ENCODE peak calls at places on chromosome 2, in nine cellular contexts. W, K, Q, D, Z, Y, X, O and U are unnamed samples.

GRCh38 chr2:238864207-238865014 is 16.5 kb downstream of the TWIST2 start:
- DNase-seq in W (peak; percentile 97), K (peak; percentile 92), Q (peak; percentile 87), D (peak; percentile 98), Z (peak; percentile 78), Y (peak; percentile 10), X (peak; percentile 98), O (peak; percentile 89), U (peak; percentile 81)

GRCh38 chr2:178320011-178320410 is 125.7 kb downstream of the OSBPL6 start:
- DNase-seq in W (no peak), K (no peak), Q (no peak), D (no peak), Z (no peak), Y (no peak), X (no peak), O (no peak), U (no peak)

GRCh38 chr2:15222856-15223255 is 338.3 kb downstream of the NBAS start:
- DNase-seq in W (no peak), K (no peak), Q (no peak), D (no peak), Z (no peak), Y (no peak), X (no peak), O (no peak), U (no peak)

GRCh38 chr2:69162121-69162520 is 149.1 kb downstream of the ANTXR1 start:
- DNase-seq in W (no peak), K (no peak), Q (no peak), D (no peak), Z (no peak), Y (no peak), X (no peak), O (no peak), U (no peak)

GRCh38 chr2:176583530-176584101 is 314.4 kb downstream of the MTX2 start:
- DNase-seq in W (no peak), K (no peak), Q (no peak), D (no peak), Z (no peak), Y (no peak), X (no peak), O (peak; percentile 9), U (no peak)

GRCh38 chr2:228446732-228447131 is 265.2 kb upstream of the SPHKAP start:
- DNase-seq in W (no peak), K (no peak), Q (no peak), D (no peak), Z (no peak), Y (no peak), X (no peak), O (no peak), U (no peak)

GRCh38 chr2:239326831-239327535 is 73.8 kb downstream of the HDAC4 start:
- DNase-seq in W (peak; percentile 68), K (no peak), Q (no peak), D (no peak), Z (no peak), Y (no peak), X (peak; percentile 71), O (no peak), U (no peak)

GRCh38 chr2:173966274-173967098 is 1.3 kb upstream of the SP3 start:
- DNase-seq in W (no peak), K (no peak), Q (no peak), D (peak; percentile 94), Z (no peak), Y (no peak), X (no peak), O (no peak), U (no peak)

GRCh38 chr2:152486048-152486736 is 151.2 kb downstream of the FMNL2 start:
- DNase-seq in W (no peak), K (no peak), Q (peak; percentile 58), D (peak; percentile 99), Z (no peak), Y (no peak), X (no peak), O (peak; percentile 42), U (no peak)

GRCh38 chr2:132403176-132403575 is 13.4 kb upstream of the GPR39 start:
- DNase-seq in W (no peak), K (no peak), Q (no peak), D (no peak), Z (no peak), Y (no peak), X (peak; percentile 27), O (no peak), U (no peak)

GRCh38 chr2:24793752-24794477 is 690 bp downstream of the CENPO start:
- DNase-seq in W (no peak), K (no peak), Q (no peak), D (peak; percentile 39), Z (no peak), Y (peak; percentile 22), X (no peak), O (no peak), U (no peak)

GRCh38 chr2:38966678-38967077 is 77.0 kb downstream of the ARHGEF33 start:
- DNase-seq in W (no peak), K (no peak), Q (no peak), D (no peak), Z (no peak), Y (no peak), X (no peak), O (no peak), U (no peak)

GRCh38 chr2:30164131-30164925 is 17.5 kb downstream of the YPEL5 start:
- DNase-seq in W (no peak), K (no peak), Q (no peak), D (no peak), Z (no peak), Y (no peak), X (no peak), O (no peak), U (no peak)

GRCh38 chr2:98346259-98347236 is at the start of gene CNGA3:
- DNase-seq in W (no peak), K (no peak), Q (no peak), D (no peak), Z (no peak), Y (peak; percentile 46), X (no peak), O (peak; percentile 15), U (no peak)

GRCh38 chr2:207239222-207239674 is 73.5 kb upstream of the KLF7 start:
- DNase-seq in W (peak; percentile 85), K (peak; percentile 28), Q (peak; percentile 34), D (no peak), Z (no peak), Y (peak; percentile 18), X (peak; percentile 97), O (peak; percentile 29), U (no peak)

GRCh38 chr2:168054657-168055056 is 192.7 kb downstream of the STK39 start:
- DNase-seq in W (no peak), K (no peak), Q (no peak), D (no peak), Z (no peak), Y (no peak), X (no peak), O (no peak), U (no peak)
- TF ChIP-seq POLR2AphosphoS5 in W (no peak), K (no peak), Q (no peak), D (no peak), Z (no peak), Y (no peak), X (no peak), O (no peak), U (no peak)

DNA sequence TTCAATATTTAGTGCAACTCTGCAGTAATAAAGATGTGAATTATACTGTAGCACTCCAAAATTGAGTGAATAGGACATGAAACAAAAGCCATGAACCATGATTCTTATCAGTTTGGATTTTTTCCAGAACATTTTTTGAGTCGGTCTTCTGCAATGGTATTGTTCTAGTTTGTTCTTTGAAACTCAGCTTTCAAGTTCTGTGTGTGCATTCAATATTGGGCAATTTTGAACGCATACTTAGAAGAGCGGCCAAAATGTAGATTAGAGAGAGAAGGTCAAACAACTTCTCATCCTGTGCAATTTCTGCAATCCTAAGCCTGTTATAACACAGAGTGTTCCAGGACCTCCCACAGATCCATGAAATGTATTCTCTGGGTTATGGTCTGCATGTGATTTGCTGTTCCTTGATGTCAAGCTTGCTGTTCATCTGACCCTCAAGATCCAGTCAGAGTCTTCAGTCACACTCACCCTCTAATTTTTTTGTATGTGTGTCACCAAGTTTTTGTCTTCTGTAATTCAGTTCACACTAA is 48.3 kb downstream of the TSPYL6 start:
- DNase-seq in W (no peak), K (no peak), Q (no peak), D (peak; percentile 99), Z (no peak), Y (no peak), X (no peak), O (no peak), U (no peak)
- H3K36me3 ChIP-seq in W (no peaks in the 10 kb centered on the region), K (no peaks in the 10 kb centered on the region), Q (no peaks in the 10 kb centered on the region), D (no peaks in the 10 kb centered on the region), Z (no peaks in the 10 kb centered on the region), Y (no peaks in the 10 kb centered on the region), X (no peaks in the 10 kb centered on the region), O (no peaks in the 10 kb centered on the region), U (no peaks in the 10 kb centered on the region)

DNA sequence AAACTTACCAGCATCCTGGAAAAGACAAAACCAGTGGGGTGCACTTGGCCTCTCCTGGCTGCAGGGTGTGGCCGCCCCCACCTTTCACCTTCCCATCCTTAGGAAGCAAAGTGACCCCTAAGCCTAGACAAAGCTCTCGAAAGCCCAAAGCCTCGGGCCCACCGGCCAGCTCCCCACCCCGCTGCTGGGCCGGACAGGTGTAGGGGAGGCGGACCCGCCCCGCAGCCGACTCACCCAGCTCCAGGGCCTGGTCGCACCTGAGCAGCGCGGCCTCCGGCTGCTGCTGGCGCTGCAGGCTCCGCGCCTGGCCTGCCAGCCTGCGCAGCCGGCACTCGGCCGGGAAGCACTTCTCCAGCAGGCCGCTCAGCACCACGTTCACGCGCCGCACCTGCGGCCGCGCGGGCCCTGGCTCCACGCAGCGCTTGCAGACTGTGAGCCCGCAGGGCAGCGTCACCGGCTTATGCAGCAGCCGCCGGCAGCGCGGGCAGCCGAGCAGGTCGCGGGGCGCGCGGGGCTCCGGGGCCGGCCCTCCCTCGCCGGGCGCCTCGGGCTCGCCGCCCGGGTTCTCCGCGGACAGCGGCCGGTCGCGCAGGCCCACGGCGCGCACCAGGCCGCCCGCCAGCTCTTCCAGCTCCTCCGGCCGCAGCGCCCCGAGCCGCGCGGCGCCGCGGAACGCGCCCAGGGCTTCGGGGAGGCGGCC is 970 bp downstream of the LONRF2 start:
- DNase-seq in W (no peak), K (peak; percentile 55), Q (peak; percentile 26), D (no peak), Z (no peak), Y (peak; percentile 65), X (no peak), O (no peak), U (peak; percentile 60)
- TF ChIP-seq POLR2A in W (no peak), K (no peak), Q (no peak), D (no peak), Z (no peak), Y (no peak), X (no peak), O (no peak), U (no peak)

DNA sequence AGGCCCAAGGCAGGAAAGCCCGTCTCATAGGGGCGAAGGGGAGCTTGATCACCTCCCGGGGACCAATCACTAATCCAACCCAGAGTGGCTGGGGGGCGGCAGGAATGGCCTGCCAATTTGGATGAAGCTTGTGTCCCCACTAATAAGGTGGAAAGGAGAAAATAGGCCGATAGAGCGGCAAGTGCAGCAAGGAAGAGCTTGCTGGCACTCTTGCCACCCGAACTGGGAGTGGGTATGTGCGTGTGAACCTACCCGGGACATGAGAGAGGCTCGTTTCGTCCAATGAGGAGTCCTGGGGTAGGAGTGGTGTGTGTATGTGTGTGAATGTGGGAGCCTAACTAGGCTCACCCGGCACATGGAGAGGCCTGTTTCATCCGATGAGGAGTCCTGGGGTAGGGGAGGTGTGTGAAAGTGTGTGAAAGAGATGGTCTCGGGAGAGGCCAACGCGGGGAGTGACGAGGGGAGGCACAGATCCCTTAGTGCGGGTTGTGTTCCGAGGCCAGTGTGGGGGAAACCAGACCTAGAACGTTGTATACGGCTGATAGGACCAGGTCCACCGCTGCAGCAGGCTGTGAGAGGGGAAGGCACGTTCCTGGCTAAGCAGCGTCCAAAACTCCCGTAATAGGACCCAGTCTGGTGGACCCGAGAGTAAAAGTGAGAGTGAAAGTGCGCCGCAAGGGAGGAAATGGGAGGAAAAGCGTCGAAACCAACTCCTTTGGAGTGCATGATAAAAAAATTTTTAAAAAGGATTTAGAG is 47.1 kb upstream of the SELENOI start:
- DNase-seq in W (peak; percentile 84), K (peak; percentile 69), Q (peak; percentile 46), D (peak; percentile 27), Z (no peak), Y (no peak), X (no peak), O (peak; percentile 23), U (peak; percentile 61)
- TF ChIP-seq POLR2AphosphoS5 in W (no peak), K (no peak), Q (peak; percentile 15), D (no peak), Z (no peak), Y (no peak), X (peak; percentile 43), O (no peak), U (peak; percentile 6)